ENCODE peak calls at places on chromosomes 3 and 15, in seven cellular contexts. F is PC-3, D is RWPE2, G is mucosa of descending colon, L is astrocyte of the cerebellum, A is A549, U is tibial artery. X is an unnamed sample.

GRCh38 chr15:65870889-65871533 is 1.7 kb downstream of the RAB11A start:
- DNase-seq in D (no peak), F (peak), G (peak), L (peak), U (no peak), A (peak), X (peak)

GRCh38 chr15:39556461-39556860 is 24.4 kb upstream of the THBS1 start:
- DNase-seq in L (no peak), A (no peak), D (no peak), G (no peak), F (no peak), U (no peak), X (no peak)

GRCh38 chr3:150736316-150736719 is 26.7 kb downstream of the SIAH2 start:
- DNase-seq in F (no peak), L (no peak), G (no peak), U (no peak), A (no peak), D (no peak), X (no peak)

GRCh38 chr15:62124953-62125263 is 40.2 kb downstream of the C2CD4B start:
- DNase-seq in U (no peak), F (no peak), L (no peak), G (no peak), D (no peak), A (no peak), X (no peak)

GRCh38 chr3:66410976-66411375 is 89.8 kb downstream of the LRIG1 start:
- DNase-seq in G (no peak), A (no peak), L (no peak), F (no peak), D (no peak), U (no peak), X (no peak)

GRCh38 chr15:100209204-100209603 is 132.6 kb downstream of the ADAMTS17 start:
- DNase-seq in D (peak), F (no peak), U (peak), L (no peak), G (no peak), A (no peak), X (no peak)

GRCh38 chr3:120450261-120450913 is 405 bp downstream of the FSTL1 start:
- DNase-seq in F (peak), D (no peak), G (peak), A (peak), L (no peak), U (peak), X (peak)

GRCh38 chr3:100591411-100591810 is 18.0 kb upstream of the ADGRG7 start:
- DNase-seq in G (peak), D (no peak), L (no peak), F (peak), A (no peak), U (no peak), X (no peak)

GRCh38 chr3:115975353-115975752 is 352.0 kb downstream of the GAP43 start:
- DNase-seq in D (no peak), F (peak), A (peak), U (no peak), L (peak), G (no peak), X (peak)

GRCh38 chr15:82647835-82648256 is 683 bp upstream of the CPEB1 start:
- DNase-seq in F (no peak), G (peak), L (no peak), D (no peak), U (no peak), A (no peak), X (no peak)

GRCh38 chr15:80695099-80695910 is at the start of gene ABHD17C:
- DNase-seq in L (no peak), F (peak), D (peak), U (peak), A (peak), G (peak), X (peak)

GRCh38 chr3:162601101-162601670 is 1104.6 kb downstream of the OTOL1 start:
- DNase-seq in L (no peak), A (no peak), D (no peak), U (no peak), F (no peak), G (no peak), X (no peak)

GRCh38 chr3:122350814-122351418 is 25.9 kb downstream of the CSTA start:
- DNase-seq in D (no peak), U (no peak), F (peak), A (no peak), L (no peak), G (peak), X (peak)

GRCh38 chr15:91553455-91553854 is 300.1 kb upstream of the SLCO3A1 start:
- DNase-seq in U (no peak), L (no peak), F (no peak), D (no peak), G (no peak), A (no peak), X (no peak)

GRCh38 chr3:55473788-55474187 is 13.3 kb downstream of the WNT5A start:
- DNase-seq in U (no peak), F (no peak), A (no peak), L (no peak), D (no peak), G (no peak), X (no peak)
- H3K4me3 ChIP-seq in U (no peak), F (no peak), A (no peak), L (peak), D (no peak), G (no peak), X (no peak)

GRCh38 chr15:74674161-74674560 is 21.7 kb downstream of the EDC3 start:
- DNase-seq in F (no peak), G (no peak), A (no peak), L (no peak), U (no peak), D (no peak), X (no peak)
- TF ChIP-seq CTCF in F (no peak), G (no peak), A (no peak), L (no peak), U (no peak), D (no peak), X (no peak)

GRCh38 chr3:129176051-129176450 is 7.6 kb downstream of the CNBP start:
- DNase-seq in A (no peak), F (no peak), D (no peak), U (no peak), L (no peak), G (no peak), X (no peak)
- H3K4me3 ChIP-seq in A (no peak), F (no peak), D (no peak), U (no peak), L (no peak), G (no peak), X (no peak)

GRCh38 chr3:908839-909238 is 184.0 kb upstream of the CNTN6 start:
- DNase-seq in D (no peak), L (no peak), U (no peak), F (no peak), A (no peak), G (no peak), X (no peak)
- TF ChIP-seq CTCF in D (peak), L (peak), U (no peak), F (peak), A (no peak), G (no peak), X (peak)

DNA sequence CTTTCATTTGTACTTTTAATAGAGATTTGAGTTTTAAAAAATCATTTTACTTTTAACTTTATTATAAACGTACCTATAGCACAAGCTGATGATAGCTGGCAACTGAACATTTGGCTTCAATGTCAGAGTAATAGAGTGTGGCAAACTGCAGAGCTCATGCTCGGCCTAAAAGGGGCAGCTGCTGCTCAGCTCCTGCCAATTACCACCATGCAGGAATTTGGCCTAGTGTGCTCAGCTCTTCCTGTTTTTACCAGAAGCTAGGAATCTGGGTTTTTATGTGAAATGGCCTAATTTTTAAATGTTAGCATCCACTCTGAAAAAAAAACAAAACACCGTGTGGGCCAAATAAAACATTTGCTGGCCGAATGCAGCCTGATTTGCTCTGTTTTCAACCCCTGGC is 1.8 kb downstream of the IFT122 start:
- DNase-seq in D (no peak), A (no peak), L (peak), U (peak), G (no peak), F (no peak), X (peak)
- H3K4me3 ChIP-seq in D (no peak), A (no peak), L (peak), U (no peak), G (no peak), F (peak), X (no peak)